ENCODE peak calls at places on chromosomes 13 and 19, in eight cellular contexts. V is HFF-Myc; C is testis; B is CD4-positive, alpha-beta T cell; A is AG09319; K is neural crest cell; Z is astrocyte of the cerebellum; Q is PC-3. O is an unnamed sample.

GRCh38 chr13:95288899-95289500 is 12.3 kb downstream of the ABCC4 start:
- DNase-seq in V (no peak), A (no peak), C (no peak), Z (no peak), Q (no peak), K (no peak), B (no peak), O (no peak)

GRCh38 chr19:38557205-38557799 is 60.5 kb downstream of the MAP4K1 start:
- DNase-seq in V (no peak), Q (peak), Z (no peak), B (no peak), A (no peak), K (no peak), C (no peak), O (no peak)

GRCh38 chr19:4064073-4064550 is 2.6 kb downstream of the ZBTB7A start:
- DNase-seq in C (peak), Q (peak), B (no peak), Z (no peak), A (no peak), K (no peak), V (no peak), O (no peak)

GRCh38 chr19:41321204-41321599 is 11.2 kb downstream of the CCDC97 start:
- DNase-seq in C (no peak), Z (no peak), Q (no peak), V (no peak), K (no peak), B (no peak), A (no peak), O (no peak)

GRCh38 chr13:61350351-61350750 is 65.3 kb downstream of the PCDH20 start:
- DNase-seq in B (no peak), K (no peak), C (no peak), V (no peak), Q (no peak), A (no peak), Z (no peak), O (no peak)

GRCh38 chr13:97012251-97013048 is 18.2 kb upstream of the OXGR1 start:
- DNase-seq in C (peak), Z (no peak), B (no peak), K (no peak), A (no peak), Q (no peak), V (no peak), O (no peak)

GRCh38 chr13:45209229-45209628 is 8.4 kb upstream of the KCTD4 start:
- DNase-seq in A (no peak), C (no peak), Q (peak), Z (no peak), B (no peak), V (no peak), K (no peak), O (no peak)

GRCh38 chr19:13020002-13020414 is 24.7 kb downstream of the NFIX start:
- DNase-seq in V (no peak), K (no peak), B (no peak), Z (no peak), Q (peak), A (no peak), C (no peak), O (no peak)

GRCh38 chr13:29756506-29756905 is 93.9 kb downstream of the UBL3 start:
- DNase-seq in Z (no peak), K (no peak), A (no peak), C (no peak), Q (no peak), B (no peak), V (no peak), O (no peak)

GRCh38 chr13:51769455-51770127 is 34.4 kb downstream of the DHRS12 start:
- DNase-seq in K (no peak), C (peak), Q (no peak), B (no peak), V (no peak), Z (no peak), A (no peak), O (no peak)

GRCh38 chr13:44007451-44007850 is 127.7 kb downstream of the LACC1 start:
- DNase-seq in B (no peak), V (no peak), Z (no peak), C (peak), A (no peak), Q (no peak), K (no peak), O (no peak)

GRCh38 chr19:44747739-44748425 is 626 bp upstream of the BCL3 start:
- DNase-seq in K (no peak), Z (no peak), C (peak), B (no peak), Q (peak), A (no peak), V (no peak), O (no peak)

GRCh38 chr13:54449922-54450321 is 1421.3 kb downstream of the OLFM4 start:
- DNase-seq in C (no peak), Z (no peak), Q (peak), K (no peak), B (no peak), V (no peak), A (no peak), O (no peak)

GRCh38 chr13:112771139-112771876 is 81.5 kb downstream of the ATP11A start:
- DNase-seq in A (no peak), Z (no peak), B (no peak), C (no peak), Q (no peak), K (no peak), V (no peak), O (no peak)

GRCh38 chr13:39618546-39618945 is 15.6 kb upstream of the LHFPL6 start:
- DNase-seq in Z (no peak), A (no peak), K (no peak), Q (no peak), V (no peak), B (no peak), C (no peak), O (no peak)

GRCh38 chr13:107457686-107458085 is 757.6 kb downstream of the LIG4 start:
- DNase-seq in C (no peak), V (no peak), Q (no peak), A (no peak), Z (no peak), B (no peak), K (no peak), O (no peak)

GRCh38 chr19:41548047-41548446 is 27.9 kb upstream of the CEACAM21 start:
- DNase-seq in A (no peak), C (no peak), Q (no peak), V (no peak), K (no peak), B (no peak), Z (no peak), O (no peak)

GRCh38 chr19:49851456-49852259 is 699 bp downstream of the PTOV1 start:
- DNase-seq in C (peak), A (no peak), Q (peak), K (no peak), Z (no peak), B (no peak), V (no peak), O (no peak)

GRCh38 chr19:2319551-2319950 is 8.8 kb downstream of the LSM7 start:
- DNase-seq in B (no peak), V (no peak), C (no peak), A (no peak), Q (no peak), K (no peak), Z (no peak), O (no peak)

GRCh38 chr19:43316591-43317319 is 36.7 kb upstream of the CD177 start:
- DNase-seq in Q (peak), A (no peak), K (peak), C (peak), B (no peak), V (no peak), Z (no peak), O (no peak)

GRCh38 chr13:104580931-104581330 is 1514.7 kb upstream of the SLC10A2 start:
- DNase-seq in Q (no peak), B (no peak), A (no peak), Z (no peak), V (no peak), K (no peak), C (no peak), O (no peak)

GRCh38 chr13:23673354-23673753 is 103.1 kb downstream of the TNFRSF19 start:
- DNase-seq in A (peak), V (peak), B (no peak), Q (peak), K (no peak), Z (peak), C (no peak), O (no peak)

GRCh38 chr13:46641274-46642081 is 88.5 kb downstream of the LRCH1 start:
- DNase-seq in B (no peak), Z (no peak), V (no peak), K (no peak), A (no peak), Q (no peak), C (no peak), O (no peak)

GRCh38 chr13:98657506-98658085 is 80.7 kb upstream of the STK24 start:
- DNase-seq in A (no peak), Z (no peak), Q (no peak), B (no peak), C (no peak), V (peak), K (no peak), O (no peak)

GRCh38 chr13:99028890-99029289 is 51.0 kb upstream of the DOCK9 start:
- DNase-seq in K (no peak), Q (no peak), A (no peak), Z (no peak), B (no peak), V (no peak), C (no peak), O (no peak)

GRCh38 chr19:51970718-51971117 is 15.9 kb downstream of the ZNF350 start:
- DNase-seq in K (no peak), Q (no peak), A (no peak), B (no peak), Z (no peak), V (no peak), C (no peak), O (no peak)

GRCh38 chr19:51977346-51977745 is 9.3 kb downstream of the ZNF350 start:
- DNase-seq in B (no peak), A (no peak), Q (no peak), V (no peak), Z (no peak), K (no peak), C (no peak), O (no peak)

GRCh38 chr19:51976852-51977251 is 9.8 kb downstream of the ZNF350 start:
- DNase-seq in A (no peak), K (no peak), C (no peak), V (no peak), Q (no peak), B (no peak), Z (no peak), O (no peak)

DNA sequence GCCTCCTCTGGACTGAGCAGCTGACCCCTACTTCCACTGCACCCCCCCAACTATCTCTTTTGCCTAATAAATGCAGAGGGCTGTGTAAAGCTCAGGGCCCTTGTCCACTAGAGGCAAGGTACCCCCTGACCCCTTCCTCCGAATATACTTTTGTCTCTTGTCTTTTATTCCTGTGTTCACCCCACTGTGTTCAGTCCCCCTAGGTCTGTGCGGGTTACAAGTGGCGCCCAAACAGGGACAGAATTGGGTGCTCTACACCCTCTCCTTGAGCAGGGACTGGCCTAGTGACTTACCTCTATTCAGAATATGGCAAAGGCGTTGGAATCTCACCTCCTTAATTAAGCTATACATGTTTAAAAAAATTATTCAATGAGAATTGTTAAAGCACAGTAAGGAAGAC is 15.0 kb downstream of the ZNF350 start:
- DNase-seq in Q (no peak), Z (no peak), C (no peak), K (no peak), B (no peak), A (no peak), V (no peak), O (no peak)
- TF ChIP-seq CTCF in Q (no peak), Z (no peak), C (no peak), K (no peak), B (no peak), A (no peak), V (no peak), O (no peak)

GRCh38 chr13:48118025-48118424 is 23.1 kb upstream of the MED4 start:
- DNase-seq in Q (no peak), Z (no peak), A (no peak), K (no peak), V (no peak), B (no peak), C (no peak), O (no peak)
- TF ChIP-seq CTCF in Q (no peak), Z (no peak), A (no peak), K (no peak), V (no peak), B (no peak), C (no peak), O (no peak)

DNA sequence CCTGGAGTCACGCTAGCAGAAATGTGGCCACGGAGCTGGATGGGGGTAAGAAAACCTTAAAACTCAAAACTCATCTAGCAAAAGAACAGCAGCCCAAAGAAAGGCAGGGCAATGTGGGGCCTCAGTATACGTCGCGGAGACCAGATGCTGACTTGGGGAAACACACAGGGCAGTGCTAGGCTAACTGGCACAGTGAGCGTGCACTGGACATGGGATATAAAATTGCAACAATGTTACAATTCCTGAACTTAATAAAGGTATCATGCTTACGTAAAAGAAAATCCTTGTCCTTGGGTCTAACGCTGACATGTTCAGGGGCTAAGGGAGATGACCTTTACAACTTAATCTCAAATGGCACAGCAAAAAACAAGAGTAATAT is 40.5 kb downstream of the COL4A1 start:
- DNase-seq in K (no peak), B (no peak), A (no peak), Z (no peak), V (no peak), Q (no peak), C (no peak), O (no peak)
- TF ChIP-seq CTCF in K (no peak), B (no peak), A (no peak), Z (no peak), V (no peak), Q (no peak), C (no peak), O (no peak)

GRCh38 chr19:48713864-48714755 is 5.4 kb downstream of the MAMSTR start:
- DNase-seq in A (peak), K (peak), Z (peak), B (peak), V (peak), Q (peak), C (peak), O (peak)
- TF ChIP-seq CTCF in A (no peak), K (no peak), Z (no peak), B (no peak), V (no peak), Q (no peak), C (no peak), O (no peak)

DNA sequence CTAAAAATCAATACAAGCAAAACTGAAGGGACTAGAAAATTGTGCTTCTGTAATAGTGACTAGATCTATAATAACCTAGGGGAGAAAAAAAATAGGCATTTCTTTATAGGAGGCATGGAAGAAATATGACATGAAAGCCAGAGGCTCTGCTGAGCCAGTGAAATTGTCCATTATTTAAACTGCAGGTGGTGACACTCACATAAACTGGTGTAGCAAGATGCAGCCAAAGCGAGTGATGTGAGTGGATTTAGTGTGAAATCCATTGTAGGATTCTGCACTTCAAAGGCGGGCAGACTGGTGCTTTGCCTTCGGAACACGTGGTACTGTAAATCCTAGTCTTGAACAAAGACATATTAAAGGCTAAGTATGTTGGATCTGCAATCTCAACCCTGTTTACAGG is 361.9 kb downstream of the TBC1D4 start:
- DNase-seq in Z (no peak), C (no peak), K (no peak), Q (no peak), B (no peak), A (no peak), V (no peak), O (no peak)
- TF ChIP-seq CTCF in Z (no peak), C (no peak), K (no peak), Q (no peak), B (no peak), A (no peak), V (no peak), O (no peak)

GRCh38 chr19:53467138-53467502 is 413 bp upstream of the ZNF813 start:
- DNase-seq in A (no peak), B (no peak), V (no peak), K (no peak), Q (no peak), Z (no peak), C (peak), O (no peak)

GRCh38 chr19:53461866-53462265 is 5.7 kb upstream of the ZNF813 start:
- DNase-seq in K (no peak), V (no peak), C (no peak), A (no peak), Z (no peak), Q (peak), B (no peak), O (no peak)

GRCh38 chr19:53463263-53463662 is 4.3 kb upstream of the ZNF813 start:
- DNase-seq in B (no peak), V (no peak), K (no peak), Z (no peak), A (no peak), Q (no peak), C (peak), O (no peak)

GRCh38 chr19:53467503-53468262 is at the start of gene ZNF813:
- DNase-seq in Z (peak), Q (peak), K (peak), V (peak), C (peak), B (peak), A (peak), O (peak)

DNA sequence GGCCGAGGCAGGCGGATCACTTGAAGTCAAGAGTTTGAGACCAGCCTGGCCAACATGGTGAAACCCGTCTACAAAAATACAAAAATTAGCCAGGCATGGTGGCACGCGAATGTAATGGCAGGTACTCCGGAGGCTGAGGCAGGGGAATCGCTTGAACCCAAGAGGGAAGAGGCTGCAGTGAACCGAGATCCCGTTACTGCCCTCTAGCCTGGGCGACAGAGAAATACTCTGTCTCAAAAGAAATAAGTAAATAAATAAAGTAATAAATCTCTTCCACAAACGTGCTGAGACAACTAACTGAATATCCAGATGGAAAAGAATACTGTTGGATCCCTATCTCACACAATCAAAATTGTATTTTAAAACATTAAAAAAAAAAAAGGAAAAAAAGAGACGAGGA is 807 bp upstream of the ZNF813 start:
- DNase-seq in B (no peak), V (no peak), A (no peak), Z (no peak), K (no peak), C (no peak), Q (no peak), O (no peak)
- TF ChIP-seq CTCF in B (no peak), V (no peak), A (no peak), Z (no peak), K (no peak), C (no peak), Q (no peak), O (no peak)

GRCh38 chr13:102556806-102557205 is 40.0 kb upstream of the TPP2 start:
- DNase-seq in K (no peak), Z (no peak), Q (no peak), B (no peak), V (no peak), C (no peak), A (no peak), O (no peak)

GRCh38 chr13:102561933-102562332 is 34.9 kb upstream of the TPP2 start:
- DNase-seq in A (no peak), V (no peak), C (no peak), K (no peak), Q (no peak), B (no peak), Z (no peak), O (no peak)

GRCh38 chr13:102558029-102558428 is 38.8 kb upstream of the TPP2 start:
- DNase-seq in A (no peak), Q (no peak), C (no peak), B (no peak), V (no peak), Z (no peak), K (no peak), O (no peak)

GRCh38 chr13:102550507-102550906 is 46.3 kb upstream of the TPP2 start:
- DNase-seq in V (no peak), Z (no peak), B (no peak), K (no peak), A (no peak), Q (no peak), C (no peak), O (no peak)

DNA sequence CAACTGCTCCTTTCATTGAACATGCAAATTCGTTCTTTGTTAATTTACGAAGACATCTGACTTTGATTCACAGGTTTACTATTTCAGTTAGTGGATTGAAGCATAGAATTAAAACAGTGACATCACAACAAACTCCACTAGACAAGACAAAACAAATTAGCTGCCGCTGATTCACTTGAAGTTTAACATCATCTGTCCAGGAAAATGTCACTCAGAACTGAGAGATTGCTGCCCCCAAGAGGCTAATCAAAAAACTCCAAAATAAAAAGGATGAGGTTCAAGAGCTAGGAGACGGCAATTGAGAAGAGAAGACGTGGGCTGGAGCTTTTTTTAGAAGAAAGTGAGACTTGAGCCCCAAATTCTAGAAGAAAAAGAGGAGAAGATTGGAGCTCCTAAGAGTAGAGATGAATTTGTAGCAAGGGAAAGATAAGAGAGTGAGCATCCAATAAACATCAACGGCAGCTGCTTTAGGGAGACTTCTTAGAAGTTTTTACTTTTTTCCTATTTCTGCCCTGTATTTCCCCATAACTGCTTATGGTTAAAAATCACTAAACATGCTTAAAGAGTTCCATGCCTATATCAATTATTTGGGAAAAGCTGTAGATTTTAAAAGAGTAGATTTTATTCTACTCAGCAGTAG is 40.8 kb upstream of the TPP2 start:
- DNase-seq in Z (peak), A (no peak), C (no peak), B (no peak), V (peak), Q (peak), K (peak), O (no peak)
- TF ChIP-seq CTCF in Z (peak), A (peak), C (no peak), B (peak), V (peak), Q (peak), K (peak), O (no peak)

GRCh38 chr19:36014029-36014924 is at the start of gene ALKBH6:
- DNase-seq in B (peak), A (peak), K (peak), Z (peak), V (peak), Q (peak), C (peak), O (peak)
- TF ChIP-seq CTCF in B (no peak), A (no peak), K (peak), Z (no peak), V (no peak), Q (no peak), C (no peak), O (no peak)

O was measured in omental fat pad.